ENCODE peak calls at places on chromosome 13, in eight cellular contexts. D is body of pancreas, O is fibroblast of lung, G is esophagus muscularis mucosa, B is cardiac muscle cell, H is kidney, J is heart left ventricle, Y is transverse colon. P is an unnamed sample.

GRCh38 chr13:57630661-57631606 is 610 bp upstream of the PCDH17 start:
- DNase-seq in G (no peak), Y (no peak), J (no peak), O (peak; percentile 21), H (no peak), D (no peak), B (peak; percentile 5), P (no peak)

GRCh38 chr13:49218493-49219051 is 1.6 kb upstream of the MLNR start:
- DNase-seq in H (no peak), J (no peak), G (no peak), D (no peak), B (peak; percentile 32), Y (no peak), O (peak; percentile 28), P (no peak)

GRCh38 chr13:95301135-95301946 is at the start of gene ABCC4:
- DNase-seq in J (peak; percentile 81), D (peak; percentile 64), G (no peak), O (peak; percentile 68), B (peak; percentile 77), Y (peak; percentile 73), H (peak; percentile 91), P (peak; percentile 72)

GRCh38 chr13:71672527-71672926 is 194.5 kb downstream of the DACH1 start:
- DNase-seq in H (no peak), D (no peak), B (peak; percentile 23), O (peak; percentile 42), Y (no peak), J (no peak), G (no peak), P (no peak)

GRCh38 chr13:109191422-109191821 is 562.0 kb downstream of the MYO16 start:
- DNase-seq in D (no peak), O (no peak), Y (no peak), J (no peak), B (peak; percentile 26), G (no peak), H (no peak), P (no peak)

GRCh38 chr13:114077938-114078335 is 54.5 kb downstream of the RASA3 start:
- DNase-seq in J (peak; percentile 62), D (peak; percentile 7), G (no peak), O (peak; percentile 48), Y (no peak), B (peak; percentile 74), H (peak; percentile 49), P (no peak)

GRCh38 chr13:49366841-49367240 is 77.0 kb downstream of the CAB39L start:
- DNase-seq in Y (no peak), B (peak; percentile 37), D (no peak), G (no peak), J (no peak), O (peak; percentile 39), H (no peak), P (no peak)

GRCh38 chr13:110520431-110521295 is 40.9 kb downstream of the RAB20 start:
- DNase-seq in O (peak; percentile 94), J (peak; percentile 83), D (peak; percentile 60), B (peak; percentile 96), G (peak; percentile 94), Y (peak; percentile 88), H (peak; percentile 89), P (no peak)

GRCh38 chr13:23673354-23673753 is 103.1 kb downstream of the TNFRSF19 start:
- DNase-seq in O (peak; percentile 99), D (no peak), G (peak; percentile 55), Y (no peak), B (peak; percentile 81), H (no peak), J (no peak), P (no peak)

GRCh38 chr13:21730186-21730880 is 59.5 kb downstream of the FGF9 start:
- DNase-seq in H (no peak), D (no peak), O (no peak), J (no peak), Y (no peak), G (peak; percentile 42), B (no peak), P (no peak)

DNA sequence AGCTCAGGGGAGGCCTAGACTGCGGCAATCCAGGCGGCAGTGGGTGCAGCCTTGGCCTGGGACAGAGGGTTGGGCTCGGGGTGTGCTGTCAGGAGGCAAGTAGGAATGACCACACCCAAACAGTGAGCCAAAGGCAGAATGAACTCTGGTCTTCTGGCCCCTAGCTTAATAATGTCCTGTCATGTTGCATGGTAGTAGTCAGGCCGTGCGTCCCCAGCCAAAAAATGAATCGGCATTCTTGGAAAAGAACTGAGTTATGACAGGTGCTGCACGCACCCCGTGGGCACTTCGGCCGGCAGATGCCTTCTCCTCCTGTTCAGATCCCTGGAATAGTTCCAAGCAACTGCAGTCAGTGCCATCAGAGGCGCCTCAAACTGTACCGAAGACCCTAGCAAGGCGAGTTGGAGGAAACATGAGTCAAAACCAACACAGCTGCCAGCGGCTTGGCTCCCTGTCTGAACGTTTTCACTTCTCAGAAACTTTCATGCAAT is 55.9 kb downstream of the ATP7B start:
- DNase-seq in G (no peak), O (peak; percentile 14), Y (peak; percentile 73), B (no peak), H (no peak), J (no peak), D (no peak), P (no peak)
- H3K36me3 ChIP-seq in G (no peaks in the 10 kb centered on the region), O (no peaks in the 10 kb centered on the region), Y (no peaks in the 10 kb centered on the region), B (no peaks in the 10 kb centered on the region), H (peaks cover 2% of the 10 kb centered on the region), J (peaks cover 3% of the 10 kb centered on the region), D (no peaks in the 10 kb centered on the region), P (no peaks in the 10 kb centered on the region)

GRCh38 chr13:79423340-79423739 is 17.3 kb upstream of the RBM26 start:
- DNase-seq in Y (no peak), J (no peak), B (no peak), D (no peak), O (no peak), H (no peak), G (no peak), P (no peak)
- H3K27ac ChIP-seq in Y (no peak overlapping the region), J (no peak overlapping the region), B (no peak overlapping the region), D (no peak overlapping the region), O (no peak overlapping the region), H (no peak overlapping the region), G (no peak overlapping the region), P (no peak overlapping the region)

GRCh38 chr13:75437582-75438318 is 44.2 kb downstream of the TBC1D4 start:
- DNase-seq in G (no peak), D (no peak), H (no peak), J (no peak), B (peak; percentile 65), O (peak; percentile 60), Y (no peak), P (no peak)
- TF ChIP-seq CTCF in G (no peak), D (no peak), H (no peak), J (no peak), B (no peak), O (no peak), Y (no peak), P (no peak)

GRCh38 chr13:106514928-106515634 is 20.4 kb downstream of the EFNB2 start:
- DNase-seq in J (no peak), H (no peak), O (no peak), G (no peak), B (no peak), D (no peak), Y (no peak), P (no peak)

GRCh38 chr13:106517151-106517847 is 18.2 kb downstream of the EFNB2 start:
- DNase-seq in O (no peak), D (no peak), J (no peak), Y (no peak), G (no peak), H (no peak), B (no peak), P (no peak)

GRCh38 chr13:106513608-106514007 is 21.9 kb downstream of the EFNB2 start:
- DNase-seq in G (no peak), H (no peak), B (no peak), D (no peak), J (no peak), O (no peak), Y (no peak), P (no peak)

GRCh38 chr13:106513025-106513424 is 22.4 kb downstream of the EFNB2 start:
- DNase-seq in J (no peak), B (peak; percentile 36), G (no peak), D (no peak), Y (no peak), O (peak; percentile 54), H (no peak), P (no peak)

DNA sequence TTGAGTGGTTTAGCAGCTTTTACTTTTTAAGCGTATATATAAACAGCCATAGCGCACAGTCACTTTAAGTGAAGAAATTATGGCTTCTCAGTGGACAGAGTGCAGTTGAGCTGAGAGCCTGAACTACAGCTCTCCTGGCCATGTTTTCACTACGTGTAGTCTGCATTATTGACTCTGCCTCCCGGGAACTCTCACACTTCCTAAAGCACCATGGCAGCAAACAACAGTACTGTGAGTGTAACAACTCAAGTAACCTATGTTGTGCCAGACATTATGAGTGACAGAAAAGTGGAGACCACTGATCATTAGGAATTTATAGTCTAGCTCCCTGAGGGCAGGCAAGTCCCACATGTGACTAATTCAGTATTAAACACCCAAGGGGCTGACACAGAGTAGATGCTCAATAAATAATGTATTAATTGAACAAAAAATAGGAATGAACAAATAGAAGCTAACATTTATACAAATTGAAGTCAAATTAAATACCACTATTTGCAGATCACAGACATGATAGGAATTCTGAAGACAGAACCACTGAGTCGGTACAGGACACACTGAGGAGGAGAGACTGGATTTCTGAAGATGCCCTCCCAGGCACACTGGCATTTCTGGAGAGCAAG is 19.7 kb downstream of the EFNB2 start:
- DNase-seq in Y (no peak), H (no peak), D (no peak), G (no peak), J (no peak), O (no peak), B (no peak), P (no peak)
- H3K36me3 ChIP-seq in Y (no peaks in the 10 kb centered on the region), H (no peaks in the 10 kb centered on the region), D (no peaks in the 10 kb centered on the region), G (no peaks in the 10 kb centered on the region), J (no peaks in the 10 kb centered on the region), O (peaks cover 2% of the 10 kb centered on the region), B (no peaks in the 10 kb centered on the region), P (no peaks in the 10 kb centered on the region)

DNA sequence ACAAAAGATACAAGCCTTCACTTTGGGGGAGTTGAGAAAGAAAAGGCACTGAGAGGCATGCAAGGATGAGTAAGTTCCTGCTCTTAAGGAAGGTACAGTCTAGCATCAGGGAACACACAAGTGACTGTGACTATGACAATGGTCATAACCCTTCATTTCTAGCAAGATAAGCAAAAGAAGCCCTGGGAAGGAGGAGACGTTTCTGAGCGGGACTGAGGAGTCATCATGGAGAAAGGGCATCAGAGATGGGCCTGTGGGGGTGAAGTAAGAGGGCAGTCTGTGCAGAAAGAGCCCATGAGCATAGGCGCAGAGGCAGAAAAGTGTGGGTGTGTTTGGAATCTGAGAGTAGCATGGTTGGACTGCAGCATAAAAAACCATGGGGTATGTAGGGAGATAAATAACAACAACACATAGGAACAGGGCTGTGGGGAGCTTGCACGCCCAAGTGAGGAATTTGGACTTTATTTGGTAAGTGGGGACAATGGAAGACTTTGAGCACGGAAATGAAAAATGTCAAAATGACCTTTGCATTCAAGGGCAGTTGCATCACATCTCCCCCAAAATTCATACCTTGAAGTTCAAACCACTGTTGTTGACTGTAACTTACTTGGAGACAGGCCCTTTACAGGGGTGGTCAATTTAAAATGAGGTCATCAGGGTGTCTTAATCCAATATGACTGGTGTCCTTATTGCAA is 86.7 kb downstream of the MBNL2 start:
- DNase-seq in O (no peak), H (no peak), B (no peak), Y (no peak), D (no peak), J (no peak), G (no peak), P (no peak)
- H3K27ac ChIP-seq in O (peak overlapping the region; percentile 55), H (no peak overlapping the region), B (no peak overlapping the region), Y (peak overlapping the region; percentile 42), D (no peak overlapping the region), J (peak overlapping the region; percentile 58), G (peak overlapping the region; percentile 58), P (no peak overlapping the region)